ENCODE peak calls at places on chromosomes 1 and 21, in ten cellular contexts. Y, V, Q, R, B, P, N, F, I and T are unnamed samples.

GRCh38 chr21:41068411-41069304 is 99.3 kb upstream of the BACE2 start:
- DNase-seq in P (peak; percentile 82), F (peak; percentile 88), I (peak; percentile 41), Y (peak; percentile 73), V (peak; percentile 68), B (peak; percentile 33), N (peak; percentile 23), R (peak; percentile 45), Q (peak; percentile 66), T (peak; percentile 71)

GRCh38 chr1:18110598-18110939 is 3.0 kb downstream of the IGSF21 start:
- DNase-seq in P (no peak), B (no peak), V (no peak), I (no peak), R (no peak), Q (no peak), N (no peak), F (no peak), Y (no peak), T (no peak)

GRCh38 chr1:54052470-54052933 is 502 bp downstream of the TMEM59 start:
- DNase-seq in B (peak; percentile 74), P (peak; percentile 36), N (peak; percentile 25), Y (peak; percentile 32), Q (peak; percentile 4), F (no peak), V (peak; percentile 16), I (no peak), R (peak; percentile 28), T (no peak)

GRCh38 chr1:9295884-9296283 is 3.2 kb downstream of the SPSB1 start:
- DNase-seq in Q (no peak), N (no peak), B (no peak), P (no peak), R (no peak), Y (no peak), F (no peak), V (no peak), I (no peak), T (no peak)

GRCh38 chr1:6871300-6871972 is 86.2 kb downstream of the CAMTA1 start:
- DNase-seq in V (no peak), B (no peak), I (no peak), R (no peak), Y (no peak), F (no peak), N (no peak), Q (no peak), P (no peak), T (no peak)

GRCh38 chr1:181504294-181505115 is 21.2 kb downstream of the CACNA1E start:
- DNase-seq in N (no peak), V (peak; percentile 51), B (peak; percentile 7), Y (peak; percentile 43), R (peak; percentile 42), I (no peak), P (peak; percentile 69), Q (no peak), F (no peak), T (no peak)

GRCh38 chr1:15215116-15215515 is 31.9 kb upstream of the FHAD1 start:
- DNase-seq in N (no peak), B (no peak), I (no peak), P (no peak), R (no peak), Y (no peak), V (no peak), F (no peak), Q (no peak), T (no peak)

GRCh38 chr1:246930830-246931548 is 759 bp downstream of the AHCTF1 start:
- DNase-seq in N (peak; percentile 36), Y (no peak), I (no peak), Q (peak; percentile 27), V (peak; percentile 71), B (peak; percentile 53), F (peak; percentile 80), P (no peak), R (peak; percentile 37), T (peak; percentile 79)

GRCh38 chr1:185050823-185051451 is 5.6 kb downstream of the RNF2 start:
- DNase-seq in R (no peak), Q (no peak), P (no peak), N (no peak), I (no peak), F (no peak), Y (peak; percentile 16), B (no peak), V (no peak), T (no peak)